ENCODE peak calls at places on chromosomes 13 and 19, in five cellular contexts. B, D, I, C and G are unnamed samples.

GRCh38 chr13:79861731-79862130 is 380.8 kb downstream of the NDFIP2 start:
- DNase-seq in C (no peak), I (no peak), B (no peak), D (no peak), G (no peak)

GRCh38 chr19:55344444-55344843 is 4.8 kb downstream of the KMT5C start:
- DNase-seq in I (no peak), C (no peak), B (no peak), D (no peak), G (no peak)

GRCh38 chr19:6023085-6023682 is 45.2 kb upstream of the RANBP3 start:
- DNase-seq in B (no peak), I (no peak), D (no peak), C (no peak), G (no peak)

GRCh38 chr13:19845758-19846157 is 17.7 kb downstream of the ZMYM5 start:
- DNase-seq in I (no peak), C (peak; percentile 75), D (no peak), B (peak; percentile 15), G (no peak)

GRCh38 chr13:110126391-110126961 is 180.5 kb downstream of the COL4A1 start:
- DNase-seq in B (no peak), D (no peak), C (peak; percentile 70), I (no peak), G (peak; percentile 40)

GRCh38 chr13:67230774-67231480 is 791 bp upstream of the PCDH9 start:
- DNase-seq in I (peak; percentile 32), D (peak; percentile 68), C (peak; percentile 32), B (peak; percentile 49), G (peak; percentile 55)

GRCh38 chr19:23957660-23958281 is 43.1 kb downstream of the ZNF726 start:
- DNase-seq in C (no peak), D (no peak), B (no peak), I (no peak), G (no peak)

GRCh38 chr19:41799444-41800000 is 3.1 kb downstream of the CEACAM3 start:
- DNase-seq in D (peak; percentile 42), I (no peak), C (no peak), B (no peak), G (no peak)

GRCh38 chr19:40613669-40614594 is 12.8 kb downstream of the LTBP4 start:
- DNase-seq in D (peak; percentile 63), I (peak; percentile 85), B (peak; percentile 60), C (peak; percentile 88), G (peak; percentile 83)

GRCh38 chr13:101567841-101568240 is 115.4 kb downstream of the ITGBL1 start:
- DNase-seq in D (no peak), C (no peak), B (no peak), I (no peak), G (no peak)

GRCh38 chr13:82747948-82748347 is 1134.3 kb downstream of the SLITRK1 start:
- DNase-seq in I (no peak), C (no peak), D (no peak), B (no peak), G (no peak)

GRCh38 chr13:30355405-30355741 is 48.0 kb upstream of the KATNAL1 start:
- DNase-seq in I (no peak), B (peak; percentile 33), C (no peak), D (no peak), G (no peak)

GRCh38 chr13:100392709-100393630 is 195.6 kb downstream of the GGACT start:
- DNase-seq in B (peak; percentile 75), C (peak; percentile 95), D (no peak), I (peak; percentile 80), G (peak; percentile 70)

GRCh38 chr13:39132286-39132685 is 94.0 kb downstream of the NHLRC3 start:
- DNase-seq in C (no peak), I (no peak), D (no peak), B (no peak), G (no peak)

DNA sequence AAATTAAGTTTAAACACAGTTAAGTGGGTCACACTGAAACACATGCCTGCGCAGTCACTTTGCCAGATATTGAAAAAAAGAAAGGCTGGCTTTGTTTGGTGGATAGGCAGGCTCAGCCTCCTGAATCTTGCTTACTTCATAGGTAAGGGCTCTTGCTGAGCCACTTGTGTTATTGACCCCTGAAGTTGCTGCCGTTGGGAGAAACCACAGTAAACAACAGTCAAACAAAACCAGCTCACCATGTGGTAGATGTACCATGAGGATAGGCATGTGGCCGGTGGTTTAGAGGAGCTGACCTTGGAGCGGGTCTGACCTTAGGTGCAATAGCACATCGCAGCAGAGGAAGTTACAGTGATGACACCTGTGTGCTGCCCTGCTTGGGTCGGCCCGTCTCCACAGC is 52.2 kb downstream of the SPATA13 start:
- DNase-seq in B (peak; percentile 56), C (no peak), D (peak; percentile 73), I (no peak), G (no peak)
- TF ChIP-seq POLR2A in B (no peak), C (no peak), D (peak; percentile 21), I (no peak), G (no peak)

DNA sequence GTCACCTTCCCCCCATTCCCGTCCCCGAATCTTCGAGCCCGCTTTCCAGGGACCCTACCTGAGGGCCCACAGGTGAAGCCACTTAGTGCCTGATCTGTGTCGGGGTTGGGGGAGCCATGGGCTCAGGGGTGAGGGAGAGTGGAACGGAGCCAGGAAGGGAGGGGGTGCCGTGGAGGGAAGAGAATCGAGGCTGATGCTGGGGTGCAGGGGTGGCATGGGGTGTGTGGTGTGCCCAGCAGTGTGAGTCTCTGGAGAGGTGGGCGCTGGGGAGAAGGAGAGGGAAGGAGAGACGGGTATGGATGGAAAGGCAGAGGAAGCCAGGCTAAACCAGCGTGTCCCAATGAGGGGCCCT is 1.1 kb upstream of the HPN start:
- DNase-seq in B (no peak), C (no peak), I (no peak), D (peak; percentile 73), G (peak; percentile 65)
- H3K4me1 ChIP-seq in B (peaks cover 54% of the 10 kb centered on the region), C (peaks cover 12% of the 10 kb centered on the region), I (peaks cover 63% of the 10 kb centered on the region), D (peaks cover 39% of the 10 kb centered on the region), G (peaks cover 18% of the 10 kb centered on the region)

DNA sequence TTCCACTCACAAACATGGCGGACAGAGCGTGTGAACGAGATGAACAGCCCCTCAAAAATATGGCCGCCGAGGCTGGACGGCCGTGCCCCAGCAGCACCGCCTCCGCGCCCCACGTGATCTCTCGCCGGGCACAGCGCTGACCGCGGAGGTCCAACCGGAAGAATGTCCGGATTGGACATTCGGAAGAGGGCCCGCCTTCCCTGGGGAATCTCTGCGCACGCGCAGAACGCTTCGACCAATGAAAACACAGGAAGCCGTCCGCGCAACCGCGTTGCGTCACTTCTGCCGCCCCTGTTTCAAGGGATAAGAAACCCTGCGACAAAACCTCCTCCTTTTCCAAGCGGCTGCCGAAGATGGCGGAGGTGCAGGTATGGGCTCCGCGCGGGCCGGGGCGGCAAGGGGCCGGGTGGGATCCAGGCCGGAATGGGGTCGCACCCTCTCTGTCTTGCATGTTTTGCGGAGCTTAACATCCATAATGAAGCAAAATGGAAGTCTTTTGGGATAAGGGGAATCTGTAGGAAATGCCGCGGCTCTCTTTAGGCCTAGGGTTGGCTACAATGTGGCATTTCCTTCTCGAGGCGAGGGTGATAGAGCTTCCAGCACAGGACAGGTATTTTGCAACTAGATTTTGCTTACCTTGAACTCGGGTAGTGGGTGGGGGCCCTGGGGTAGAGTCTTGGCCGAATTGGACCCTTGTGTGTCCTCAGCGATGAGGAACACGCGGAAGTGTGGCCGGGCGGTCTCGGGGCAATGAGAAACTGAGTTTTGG is at the start of gene RPL13A:
- DNase-seq in I (peak; percentile 99), C (peak; percentile 99), D (peak; percentile 100), B (peak; percentile 100), G (peak; percentile 100)
- TF ChIP-seq POLR2A in I (peak; percentile 99), C (peak; percentile 94), D (peak; percentile 98), B (peak; percentile 94), G (peak; percentile 98)

GRCh38 chr13:33174491-33174890 is 111.1 kb downstream of the STARD13 start:
- DNase-seq in C (no peak), B (no peak), D (no peak), I (no peak), G (no peak)
- H3K4me1 ChIP-seq in C (no peaks in the 10 kb centered on the region), B (peaks cover 31% of the 10 kb centered on the region), D (peaks cover 14% of the 10 kb centered on the region), I (peaks cover 92% of the 10 kb centered on the region), G (peaks cover 13% of the 10 kb centered on the region)

DNA sequence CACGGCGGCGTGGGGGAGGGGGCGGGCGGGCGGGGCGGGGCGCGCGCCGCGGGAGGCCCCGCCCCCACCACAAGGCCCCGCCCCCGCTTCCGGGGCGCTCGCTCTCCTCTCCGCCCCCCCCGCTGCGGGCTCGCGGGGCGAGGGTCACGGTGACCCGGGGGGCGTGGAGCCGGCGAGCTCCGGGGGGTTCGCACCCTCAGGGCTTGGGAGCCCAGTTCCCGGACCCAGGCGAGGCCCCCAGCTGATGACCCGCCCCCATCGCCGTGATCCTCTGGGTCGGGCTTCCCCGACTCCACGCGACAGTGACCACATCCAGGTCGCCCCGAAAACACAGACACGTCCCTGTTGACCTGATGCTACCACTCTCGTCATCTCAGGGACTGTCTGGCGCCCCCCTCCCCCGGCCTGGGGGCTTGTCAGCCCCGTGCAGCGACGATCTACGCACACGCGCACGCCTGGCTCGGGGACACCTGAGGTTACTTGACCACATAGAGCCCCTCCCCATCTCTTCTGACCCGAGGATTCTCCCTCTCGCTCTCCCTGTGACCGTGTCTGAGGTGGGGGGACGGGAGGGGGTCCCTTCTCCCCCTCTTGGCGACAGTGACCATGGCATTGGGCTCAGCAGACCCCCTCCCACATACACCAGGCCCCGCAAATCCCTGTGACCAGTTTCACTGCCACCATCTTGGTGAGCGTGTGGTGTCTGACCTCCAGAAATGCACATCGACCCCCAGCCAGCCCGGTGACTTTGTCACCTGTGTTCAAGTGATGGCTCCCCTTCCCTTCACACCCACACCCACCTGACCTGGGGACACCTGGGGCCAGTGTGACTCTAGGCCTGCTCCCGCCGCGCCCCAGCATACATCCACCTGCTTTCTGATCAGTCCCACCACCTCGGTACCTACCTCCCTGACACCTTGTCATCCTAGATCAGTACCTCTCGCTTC is 670 bp downstream of the MAP2K7 start:
- DNase-seq in B (peak; percentile 50), I (no peak), C (peak; percentile 58), D (peak; percentile 74), G (peak; percentile 81)
- TF ChIP-seq POLR2A in B (no peak), I (no peak), C (no peak), D (no peak), G (no peak)

GRCh38 chr19:48968179-48968661 is 3.1 kb downstream of the FTL start:
- DNase-seq in C (no peak), B (no peak), D (peak; percentile 64), I (no peak), G (no peak)

GRCh38 chr19:48970923-48971395 is 5.8 kb downstream of the FTL start:
- DNase-seq in D (peak; percentile 74), B (peak; percentile 71), C (peak; percentile 81), I (peak; percentile 85), G (peak; percentile 90)

GRCh38 chr19:48969276-48970138 is 4.4 kb downstream of the FTL start:
- DNase-seq in C (no peak), B (no peak), D (no peak), I (no peak), G (no peak)

GRCh38 chr19:48968813-48969218 is 3.7 kb downstream of the FTL start:
- DNase-seq in I (no peak), D (peak; percentile 78), C (no peak), B (no peak), G (no peak)

GRCh38 chr19:48970139-48970766 is 5.1 kb downstream of the FTL start:
- DNase-seq in B (no peak), D (no peak), I (no peak), C (no peak), G (peak; percentile 45)
- H3K4me1 ChIP-seq in B (peaks cover 12% of the 10 kb centered on the region), D (peaks cover 11% of the 10 kb centered on the region), I (peaks cover 42% of the 10 kb centered on the region), C (peaks cover 11% of the 10 kb centered on the region), G (peaks cover 3% of the 10 kb centered on the region)